ENCODE peak calls at places on chromosomes 1 and 21, in eight cellular contexts. One of them, this sample, is unnamed.

GRCh38 chr1:22140681-22141080 is 2.2 kb downstream of the WNT4 start:
- DNase-seq in endothelial cell of umbilical vein: no peak
- DNase-seq in stomach: no peak
- DNase-seq in Panc1: no peak
- DNase-seq in upper lobe of left lung: no peak
- DNase-seq in GM23338: peak; percentile 46
- DNase-seq in transverse colon: no peak
- DNase-seq in SK-N-SH: no peak
- DNase-seq in this sample: no peak

GRCh38 chr1:234866007-234866866 is 256.3 kb upstream of the IRF2BP2 start:
- DNase-seq in endothelial cell of umbilical vein: peak; percentile 37
- DNase-seq in stomach: peak; percentile 50
- DNase-seq in Panc1: no peak
- DNase-seq in upper lobe of left lung: no peak
- DNase-seq in GM23338: no peak
- DNase-seq in transverse colon: peak; percentile 58
- DNase-seq in SK-N-SH: no peak
- DNase-seq in this sample: peak; percentile 86

GRCh38 chr1:168923521-168924136 is 182.9 kb upstream of the ATP1B1 start:
- DNase-seq in endothelial cell of umbilical vein: peak; percentile 64
- DNase-seq in stomach: no peak
- DNase-seq in Panc1: no peak
- DNase-seq in upper lobe of left lung: no peak
- DNase-seq in GM23338: no peak
- DNase-seq in transverse colon: no peak
- DNase-seq in SK-N-SH: no peak
- DNase-seq in this sample: no peak

GRCh38 chr1:153679337-153680119 is 1.0 kb downstream of the NPR1 start:
- DNase-seq in endothelial cell of umbilical vein: peak; percentile 56
- DNase-seq in stomach: no peak
- DNase-seq in Panc1: no peak
- DNase-seq in upper lobe of left lung: peak; percentile 89
- DNase-seq in GM23338: peak; percentile 57
- DNase-seq in transverse colon: no peak
- DNase-seq in SK-N-SH: peak; percentile 75
- DNase-seq in this sample: no peak

GRCh38 chr1:197928849-197929336 is 11.7 kb downstream of the LHX9 start:
- DNase-seq in endothelial cell of umbilical vein: no peak
- DNase-seq in stomach: no peak
- DNase-seq in Panc1: no peak
- DNase-seq in upper lobe of left lung: peak; percentile 52
- DNase-seq in GM23338: peak; percentile 61
- DNase-seq in transverse colon: no peak
- DNase-seq in SK-N-SH: no peak
- DNase-seq in this sample: no peak

GRCh38 chr21:37164742-37165141 is 91.7 kb downstream of the TTC3 start:
- DNase-seq in endothelial cell of umbilical vein: no peak
- DNase-seq in stomach: no peak
- DNase-seq in Panc1: no peak
- DNase-seq in upper lobe of left lung: no peak
- DNase-seq in GM23338: no peak
- DNase-seq in transverse colon: no peak
- DNase-seq in SK-N-SH: no peak
- DNase-seq in this sample: no peak

GRCh38 chr1:70487910-70488665 is 77.0 kb downstream of the CTH start:
- DNase-seq in endothelial cell of umbilical vein: peak; percentile 51
- DNase-seq in stomach: no peak
- DNase-seq in Panc1: peak; percentile 48
- DNase-seq in upper lobe of left lung: no peak
- DNase-seq in GM23338: peak; percentile 91
- DNase-seq in transverse colon: peak; percentile 14
- DNase-seq in SK-N-SH: peak; percentile 45
- DNase-seq in this sample: no peak

GRCh38 chr1:11138952-11139351 is 39.3 kb upstream of the EXOSC10 start:
- DNase-seq in endothelial cell of umbilical vein: peak; percentile 51
- DNase-seq in stomach: no peak
- DNase-seq in Panc1: no peak
- DNase-seq in upper lobe of left lung: no peak
- DNase-seq in GM23338: no peak
- DNase-seq in transverse colon: no peak
- DNase-seq in SK-N-SH: no peak
- DNase-seq in this sample: no peak

GRCh38 chr21:42864286-42864685 is 15.1 kb downstream of the WDR4 start:
- DNase-seq in endothelial cell of umbilical vein: no peak
- DNase-seq in stomach: no peak
- DNase-seq in Panc1: no peak
- DNase-seq in upper lobe of left lung: peak; percentile 63
- DNase-seq in GM23338: no peak
- DNase-seq in transverse colon: no peak
- DNase-seq in SK-N-SH: peak; percentile 54
- DNase-seq in this sample: no peak

GRCh38 chr1:162856260-162856659 is 4.7 kb downstream of the CCDC190 start:
- DNase-seq in endothelial cell of umbilical vein: peak; percentile 91
- DNase-seq in stomach: no peak
- DNase-seq in Panc1: no peak
- DNase-seq in upper lobe of left lung: no peak
- DNase-seq in GM23338: no peak
- DNase-seq in transverse colon: no peak
- DNase-seq in SK-N-SH: no peak
- DNase-seq in this sample: no peak

GRCh38 chr1:181117648-181118449 is 29.3 kb downstream of the IER5 start:
- DNase-seq in endothelial cell of umbilical vein: no peak
- DNase-seq in stomach: peak; percentile 50
- DNase-seq in Panc1: no peak
- DNase-seq in upper lobe of left lung: no peak
- DNase-seq in GM23338: no peak
- DNase-seq in transverse colon: peak; percentile 38
- DNase-seq in SK-N-SH: peak; percentile 48
- DNase-seq in this sample: no peak

GRCh38 chr1:45584351-45585109 is 689 bp downstream of the NASP start:
- DNase-seq in endothelial cell of umbilical vein: peak; percentile 96
- DNase-seq in stomach: peak; percentile 89
- DNase-seq in Panc1: peak; percentile 22
- DNase-seq in upper lobe of left lung: peak; percentile 96
- DNase-seq in GM23338: peak; percentile 97
- DNase-seq in transverse colon: peak; percentile 92
- DNase-seq in SK-N-SH: peak; percentile 95
- DNase-seq in this sample: peak; percentile 92
- TF ChIP-seq CTCF in endothelial cell of umbilical vein: peak; percentile 19
- TF ChIP-seq CTCF in stomach: no peak
- TF ChIP-seq CTCF in Panc1: no peak
- TF ChIP-seq CTCF in upper lobe of left lung: no peak
- TF ChIP-seq CTCF in GM23338: peak; percentile 32
- TF ChIP-seq CTCF in transverse colon: no peak
- TF ChIP-seq CTCF in SK-N-SH: peak; percentile 37
- TF ChIP-seq CTCF in this sample: no peak

GRCh38 chr1:40276122-40276521 is 18.1 kb downstream of the ZMPSTE24 start:
- DNase-seq in endothelial cell of umbilical vein: no peak
- DNase-seq in stomach: no peak
- DNase-seq in Panc1: no peak
- DNase-seq in upper lobe of left lung: no peak
- DNase-seq in GM23338: no peak
- DNase-seq in transverse colon: no peak
- DNase-seq in SK-N-SH: no peak
- DNase-seq in this sample: no peak
- H3K4me1 ChIP-seq in endothelial cell of umbilical vein: no peaks in the 10 kb centered on the region
- H3K4me1 ChIP-seq in stomach: no peaks in the 10 kb centered on the region
- H3K4me1 ChIP-seq in Panc1: no peaks in the 10 kb centered on the region
- H3K4me1 ChIP-seq in upper lobe of left lung: no peaks in the 10 kb centered on the region
- H3K4me1 ChIP-seq in GM23338: no peaks in the 10 kb centered on the region
- H3K4me1 ChIP-seq in transverse colon: peaks cover 4% of the 10 kb centered on the region
- H3K4me1 ChIP-seq in SK-N-SH: no peaks in the 10 kb centered on the region
- H3K4me1 ChIP-seq in this sample: no peaks in the 10 kb centered on the region

GRCh38 chr1:147245129-147245528 is 2.6 kb downstream of the CHD1L start:
- DNase-seq in endothelial cell of umbilical vein: no peak
- DNase-seq in stomach: no peak
- DNase-seq in Panc1: no peak
- DNase-seq in upper lobe of left lung: no peak
- DNase-seq in GM23338: no peak
- DNase-seq in transverse colon: no peak
- DNase-seq in SK-N-SH: no peak
- DNase-seq in this sample: no peak

GRCh38 chr1:147245586-147246021 is 3.1 kb downstream of the CHD1L start:
- DNase-seq in endothelial cell of umbilical vein: no peak
- DNase-seq in stomach: no peak
- DNase-seq in Panc1: no peak
- DNase-seq in upper lobe of left lung: no peak
- DNase-seq in GM23338: no peak
- DNase-seq in transverse colon: no peak
- DNase-seq in SK-N-SH: no peak
- DNase-seq in this sample: no peak

GRCh38 chr1:147243228-147243685 is 773 bp downstream of the CHD1L start:
- DNase-seq in endothelial cell of umbilical vein: peak; percentile 70
- DNase-seq in stomach: no peak
- DNase-seq in Panc1: no peak
- DNase-seq in upper lobe of left lung: peak; percentile 62
- DNase-seq in GM23338: peak; percentile 68
- DNase-seq in transverse colon: peak; percentile 41
- DNase-seq in SK-N-SH: peak; percentile 65
- DNase-seq in this sample: no peak

GRCh38 chr1:147241955-147242448 is 482 bp upstream of the CHD1L start:
- DNase-seq in endothelial cell of umbilical vein: no peak
- DNase-seq in stomach: no peak
- DNase-seq in Panc1: no peak
- DNase-seq in upper lobe of left lung: no peak
- DNase-seq in GM23338: no peak
- DNase-seq in transverse colon: no peak
- DNase-seq in SK-N-SH: peak; percentile 20
- DNase-seq in this sample: no peak

GRCh38 chr1:147242449-147243227 is at the start of gene CHD1L:
- DNase-seq in endothelial cell of umbilical vein: peak; percentile 95
- DNase-seq in stomach: peak; percentile 98
- DNase-seq in Panc1: peak; percentile 76
- DNase-seq in upper lobe of left lung: peak; percentile 99
- DNase-seq in GM23338: peak; percentile 95
- DNase-seq in transverse colon: peak; percentile 96
- DNase-seq in SK-N-SH: peak; percentile 94
- DNase-seq in this sample: peak; percentile 97
- TF ChIP-seq POLR2AphosphoS5 in endothelial cell of umbilical vein: peak; percentile 71
- TF ChIP-seq POLR2AphosphoS5 in stomach: peak; percentile 78
- TF ChIP-seq POLR2AphosphoS5 in Panc1: peak; percentile 53
- TF ChIP-seq POLR2AphosphoS5 in upper lobe of left lung: peak; percentile 65
- TF ChIP-seq POLR2AphosphoS5 in GM23338: peak; percentile 79
- TF ChIP-seq POLR2AphosphoS5 in transverse colon: peak; percentile 82
- TF ChIP-seq POLR2AphosphoS5 in SK-N-SH: peak; percentile 54
- TF ChIP-seq POLR2AphosphoS5 in this sample: peak; percentile 39

GRCh38 chr1:79323240-79324025 is 316.9 kb upstream of the ADGRL4 start:
- DNase-seq in endothelial cell of umbilical vein: peak; percentile 62
- DNase-seq in stomach: no peak
- DNase-seq in Panc1: peak; percentile 85
- DNase-seq in upper lobe of left lung: no peak
- DNase-seq in GM23338: no peak
- DNase-seq in transverse colon: no peak
- DNase-seq in SK-N-SH: no peak
- DNase-seq in this sample: no peak

GRCh38 chr1:79325705-79326104 is 319.2 kb upstream of the ADGRL4 start:
- DNase-seq in endothelial cell of umbilical vein: no peak
- DNase-seq in stomach: no peak
- DNase-seq in Panc1: no peak
- DNase-seq in upper lobe of left lung: no peak
- DNase-seq in GM23338: no peak
- DNase-seq in transverse colon: no peak
- DNase-seq in SK-N-SH: no peak
- DNase-seq in this sample: no peak

GRCh38 chr1:79325126-79325525 is 318.6 kb upstream of the ADGRL4 start:
- DNase-seq in endothelial cell of umbilical vein: no peak
- DNase-seq in stomach: no peak
- DNase-seq in Panc1: no peak
- DNase-seq in upper lobe of left lung: no peak
- DNase-seq in GM23338: no peak
- DNase-seq in transverse colon: no peak
- DNase-seq in SK-N-SH: no peak
- DNase-seq in this sample: no peak

GRCh38 chr1:79326875-79327274 is 320.3 kb upstream of the ADGRL4 start:
- DNase-seq in endothelial cell of umbilical vein: no peak
- DNase-seq in stomach: no peak
- DNase-seq in Panc1: no peak
- DNase-seq in upper lobe of left lung: no peak
- DNase-seq in GM23338: no peak
- DNase-seq in transverse colon: no peak
- DNase-seq in SK-N-SH: no peak
- DNase-seq in this sample: no peak

GRCh38 chr1:79322511-79323027 is 316.0 kb upstream of the ADGRL4 start:
- DNase-seq in endothelial cell of umbilical vein: no peak
- DNase-seq in stomach: no peak
- DNase-seq in Panc1: no peak
- DNase-seq in upper lobe of left lung: no peak
- DNase-seq in GM23338: no peak
- DNase-seq in transverse colon: no peak
- DNase-seq in SK-N-SH: no peak
- DNase-seq in this sample: no peak
- TF ChIP-seq CTCF in endothelial cell of umbilical vein: no peak
- TF ChIP-seq CTCF in stomach: no peak
- TF ChIP-seq CTCF in Panc1: no peak
- TF ChIP-seq CTCF in upper lobe of left lung: no peak
- TF ChIP-seq CTCF in GM23338: no peak
- TF ChIP-seq CTCF in transverse colon: no peak
- TF ChIP-seq CTCF in SK-N-SH: peak; percentile 47
- TF ChIP-seq CTCF in this sample: no peak

DNA sequence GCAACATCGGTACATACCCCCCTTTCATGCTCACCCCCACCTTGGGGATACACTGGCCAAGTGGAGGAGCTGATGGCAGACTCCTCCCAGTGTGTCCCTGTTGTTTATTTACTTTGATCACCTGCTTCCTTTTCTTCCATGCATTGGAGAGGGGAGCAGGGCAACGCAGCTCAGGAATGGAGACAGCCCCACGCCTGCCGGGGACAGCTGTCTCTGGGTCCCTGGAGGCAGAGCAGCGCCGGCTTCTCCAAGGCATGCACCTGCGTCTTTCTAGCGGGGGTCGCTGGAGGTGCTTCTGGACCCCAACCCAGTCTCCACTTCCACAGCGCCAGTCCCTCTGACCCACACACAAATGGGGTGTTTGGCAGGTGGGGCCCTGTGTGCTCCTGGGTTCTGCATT is 4.2 kb downstream of the AJAP1 start:
- DNase-seq in endothelial cell of umbilical vein: no peak
- DNase-seq in stomach: no peak
- DNase-seq in Panc1: no peak
- DNase-seq in upper lobe of left lung: no peak
- DNase-seq in GM23338: no peak
- DNase-seq in transverse colon: no peak
- DNase-seq in SK-N-SH: no peak
- DNase-seq in this sample: no peak
- H3K4me1 ChIP-seq in endothelial cell of umbilical vein: no peaks in the 10 kb centered on the region
- H3K4me1 ChIP-seq in stomach: peaks cover 26% of the 10 kb centered on the region
- H3K4me1 ChIP-seq in Panc1: no peaks in the 10 kb centered on the region
- H3K4me1 ChIP-seq in upper lobe of left lung: no peaks in the 10 kb centered on the region
- H3K4me1 ChIP-seq in GM23338: no peaks in the 10 kb centered on the region
- H3K4me1 ChIP-seq in transverse colon: peaks cover 4% of the 10 kb centered on the region
- H3K4me1 ChIP-seq in SK-N-SH: no peaks in the 10 kb centered on the region
- H3K4me1 ChIP-seq in this sample: no peaks in the 10 kb centered on the region

GRCh38 chr1:41918450-41919043 is at the start of gene HIVEP3:
- DNase-seq in endothelial cell of umbilical vein: peak; percentile 26
- DNase-seq in stomach: no peak
- DNase-seq in Panc1: no peak
- DNase-seq in upper lobe of left lung: no peak
- DNase-seq in GM23338: peak; percentile 67
- DNase-seq in transverse colon: no peak
- DNase-seq in SK-N-SH: peak; percentile 76
- DNase-seq in this sample: no peak
- TF ChIP-seq POLR2AphosphoS5 in endothelial cell of umbilical vein: no peak
- TF ChIP-seq POLR2AphosphoS5 in stomach: no peak
- TF ChIP-seq POLR2AphosphoS5 in Panc1: no peak
- TF ChIP-seq POLR2AphosphoS5 in upper lobe of left lung: no peak
- TF ChIP-seq POLR2AphosphoS5 in GM23338: no peak
- TF ChIP-seq POLR2AphosphoS5 in transverse colon: no peak
- TF ChIP-seq POLR2AphosphoS5 in SK-N-SH: no peak
- TF ChIP-seq POLR2AphosphoS5 in this sample: no peak

This sample was measured in sigmoid colon.